ENCODE peak calls at places on chromosomes 4 and X, in seven cellular contexts. One of them, this sample, is unnamed.

GRCh38 chr4:2362286-2363055 is 56.0 kb downstream of the ZFYVE28 start:
- DNase-seq in stomach: no peak
- DNase-seq in fibroblast of mammary gland: no peak
- DNase-seq in H54: no peak
- DNase-seq in ELR: no peak
- DNase-seq in OCI-LY7: no peak
- DNase-seq in astrocyte of the hippocampus: no peak
- DNase-seq in this sample: no peak

GRCh38 chrX:10190367-10190766 is 33.6 kb downstream of the CLCN4 start:
- DNase-seq in OCI-LY7: peak; percentile 54
- DNase-seq in fibroblast of mammary gland: peak; percentile 79
- DNase-seq in ELR: peak; percentile 76
- DNase-seq in stomach: no peak
- DNase-seq in astrocyte of the hippocampus: peak; percentile 81
- DNase-seq in H54: no peak
- DNase-seq in this sample: peak; percentile 21

GRCh38 chrX:124280294-124280902 is 52.1 kb upstream of the TEX13D start:
- DNase-seq in stomach: no peak
- DNase-seq in fibroblast of mammary gland: no peak
- DNase-seq in OCI-LY7: no peak
- DNase-seq in H54: no peak
- DNase-seq in ELR: peak; percentile 0
- DNase-seq in astrocyte of the hippocampus: peak; percentile 1
- DNase-seq in this sample: no peak

GRCh38 chr4:499563-499962 is 553 bp downstream of the PIGG start:
- DNase-seq in ELR: no peak
- DNase-seq in astrocyte of the hippocampus: no peak
- DNase-seq in H54: no peak
- DNase-seq in OCI-LY7: no peak
- DNase-seq in fibroblast of mammary gland: no peak
- DNase-seq in stomach: no peak
- DNase-seq in this sample: no peak

GRCh38 chr4:157996061-157996460 is 176.8 kb downstream of the GASK1B start:
- DNase-seq in fibroblast of mammary gland: no peak
- DNase-seq in astrocyte of the hippocampus: no peak
- DNase-seq in OCI-LY7: no peak
- DNase-seq in stomach: no peak
- DNase-seq in ELR: no peak
- DNase-seq in H54: no peak
- DNase-seq in this sample: no peak

GRCh38 chr4:38948551-38948950 is 80.9 kb downstream of the FAM114A1 start:
- DNase-seq in stomach: no peak
- DNase-seq in OCI-LY7: no peak
- DNase-seq in astrocyte of the hippocampus: peak; percentile 87
- DNase-seq in fibroblast of mammary gland: peak; percentile 95
- DNase-seq in H54: peak; percentile 7
- DNase-seq in ELR: peak; percentile 90
- DNase-seq in this sample: peak; percentile 58

GRCh38 chr4:122679317-122679716 is 53.2 kb upstream of the BBS12 start:
- DNase-seq in stomach: no peak
- DNase-seq in ELR: no peak
- DNase-seq in fibroblast of mammary gland: no peak
- DNase-seq in astrocyte of the hippocampus: no peak
- DNase-seq in H54: no peak
- DNase-seq in OCI-LY7: no peak
- DNase-seq in this sample: no peak

GRCh38 chr4:158134257-158134656 is 38.6 kb downstream of the GASK1B start:
- DNase-seq in fibroblast of mammary gland: no peak
- DNase-seq in H54: no peak
- DNase-seq in OCI-LY7: no peak
- DNase-seq in stomach: no peak
- DNase-seq in ELR: no peak
- DNase-seq in astrocyte of the hippocampus: no peak
- DNase-seq in this sample: no peak

GRCh38 chr4:48635310-48635709 is 144.8 kb downstream of the FRYL start:
- DNase-seq in ELR: peak; percentile 68
- DNase-seq in OCI-LY7: no peak
- DNase-seq in stomach: no peak
- DNase-seq in H54: peak; percentile 1
- DNase-seq in fibroblast of mammary gland: peak; percentile 49
- DNase-seq in astrocyte of the hippocampus: peak; percentile 27
- DNase-seq in this sample: no peak

GRCh38 chr4:106690487-106690886 is 321.9 kb upstream of the GIMD1 start:
- DNase-seq in OCI-LY7: no peak
- DNase-seq in stomach: no peak
- DNase-seq in H54: no peak
- DNase-seq in ELR: peak; percentile 77
- DNase-seq in fibroblast of mammary gland: peak; percentile 43
- DNase-seq in astrocyte of the hippocampus: peak; percentile 10
- DNase-seq in this sample: no peak

GRCh38 chr4:118141240-118141639 is 107.0 kb downstream of the NDST3 start:
- DNase-seq in fibroblast of mammary gland: no peak
- DNase-seq in H54: no peak
- DNase-seq in ELR: no peak
- DNase-seq in OCI-LY7: no peak
- DNase-seq in astrocyte of the hippocampus: no peak
- DNase-seq in stomach: no peak
- DNase-seq in this sample: no peak

GRCh38 chrX:31588355-31588754 is 516.5 kb upstream of the FTHL17 start:
- DNase-seq in stomach: no peak
- DNase-seq in OCI-LY7: no peak
- DNase-seq in astrocyte of the hippocampus: no peak
- DNase-seq in fibroblast of mammary gland: no peak
- DNase-seq in ELR: no peak
- DNase-seq in H54: no peak
- DNase-seq in this sample: no peak

This sample was measured in T1000.